ENCODE peak calls at places on chromosome 20, in nine cellular contexts. J, D, L, Q, S, N, M, B and A are unnamed samples.

GRCh38 chr20:40279390-40279789 is 409.6 kb downstream of the MAFB start:
- DNase-seq in J (peak; percentile 88), D (peak; percentile 72), L (no peak), Q (no peak), S (no peak), N (peak; percentile 59), M (no peak), B (no peak), A (no peak)

GRCh38 chr20:37142708-37143107 is 36.4 kb upstream of the RPN2 start:
- DNase-seq in J (no peak), D (no peak), L (no peak), Q (no peak), S (no peak), N (no peak), M (no peak), B (no peak), A (no peak)

GRCh38 chr20:37651932-37652331 is 41.9 kb upstream of the CTNNBL1 start:
- DNase-seq in J (peak; percentile 12), D (no peak), L (no peak), Q (peak; percentile 83), S (no peak), N (peak; percentile 42), M (no peak), B (peak; percentile 62), A (no peak)

GRCh38 chr20:23141450-23142161 is 55.5 kb upstream of the CD93 start:
- DNase-seq in J (no peak), D (peak; percentile 43), L (no peak), Q (no peak), S (no peak), N (no peak), M (no peak), B (no peak), A (no peak)

GRCh38 chr20:32731882-32732266 is 11.4 kb downstream of the COMMD7 start:
- DNase-seq in J (peak; percentile 34), D (no peak), L (no peak), Q (no peak), S (no peak), N (no peak), M (no peak), B (peak; percentile 68), A (no peak)

GRCh38 chr20:53786445-53787267 is 193.0 kb upstream of the ZNF217 start:
- DNase-seq in J (no peak), D (no peak), L (no peak), Q (no peak), S (no peak), N (peak; percentile 70), M (no peak), B (no peak), A (no peak)

GRCh38 chr20:10492065-10492464 is 57.0 kb downstream of the SLX4IP start:
- DNase-seq in J (peak; percentile 52), D (no peak), L (no peak), Q (no peak), S (no peak), N (no peak), M (peak; percentile 24), B (no peak), A (no peak)

GRCh38 chr20:8492182-8492581 is 360.1 kb downstream of the PLCB1 start:
- DNase-seq in J (no peak), D (no peak), L (no peak), Q (no peak), S (no peak), N (peak; percentile 23), M (no peak), B (no peak), A (no peak)

GRCh38 chr20:32635764-32636163 is 38.0 kb downstream of the C20orf203 start:
- DNase-seq in J (no peak), D (no peak), L (no peak), Q (no peak), S (no peak), N (no peak), M (no peak), B (no peak), A (no peak)

GRCh38 chr20:9160760-9161159 is 91.9 kb downstream of the PLCB4 start:
- DNase-seq in J (no peak), D (no peak), L (no peak), Q (no peak), S (no peak), N (no peak), M (no peak), B (no peak), A (no peak)

GRCh38 chr20:63083831-63084562 is 77.2 kb upstream of the BHLHE23 start:
- DNase-seq in J (no peak), D (peak; percentile 46), L (no peak), Q (no peak), S (no peak), N (no peak), M (no peak), B (peak; percentile 37), A (no peak)

GRCh38 chr20:25306991-25307903 is 59.4 kb downstream of the PYGB start:
- DNase-seq in J (no peak), D (no peak), L (no peak), Q (no peak), S (no peak), N (no peak), M (no peak), B (peak; percentile 29), A (no peak)

GRCh38 chr20:50911030-50911429 is 20.2 kb downstream of the ADNP start:
- DNase-seq in J (peak; percentile 64), D (no peak), L (no peak), Q (no peak), S (no peak), N (no peak), M (no peak), B (no peak), A (no peak)
- H3K4me1 ChIP-seq in J (peaks cover 25% of the 10 kb centered on the region), D (peaks cover 41% of the 10 kb centered on the region), L (peaks cover 77% of the 10 kb centered on the region), Q (peaks cover 6% of the 10 kb centered on the region), S (peaks cover 6% of the 10 kb centered on the region), N (peaks cover 27% of the 10 kb centered on the region), M (peaks cover 8% of the 10 kb centered on the region), B (peaks cover 66% of the 10 kb centered on the region), A (peaks cover 49% of the 10 kb centered on the region)

GRCh38 chr20:51610111-51610510 is 67.6 kb upstream of the NFATC2 start:
- DNase-seq in J (no peak), D (no peak), L (no peak), Q (no peak), S (no peak), N (no peak), M (no peak), B (no peak), A (no peak)

GRCh38 chr20:51612896-51613295 is 70.4 kb upstream of the NFATC2 start:
- DNase-seq in J (no peak), D (no peak), L (no peak), Q (no peak), S (no peak), N (no peak), M (no peak), B (no peak), A (no peak)

GRCh38 chr20:51610761-51611624 is 68.5 kb upstream of the NFATC2 start:
- DNase-seq in J (no peak), D (no peak), L (no peak), Q (no peak), S (no peak), N (no peak), M (no peak), B (no peak), A (no peak)

GRCh38 chr20:51613576-51613975 is 71.1 kb upstream of the NFATC2 start:
- DNase-seq in J (no peak), D (no peak), L (no peak), Q (no peak), S (no peak), N (no peak), M (no peak), B (no peak), A (no peak)

DNA sequence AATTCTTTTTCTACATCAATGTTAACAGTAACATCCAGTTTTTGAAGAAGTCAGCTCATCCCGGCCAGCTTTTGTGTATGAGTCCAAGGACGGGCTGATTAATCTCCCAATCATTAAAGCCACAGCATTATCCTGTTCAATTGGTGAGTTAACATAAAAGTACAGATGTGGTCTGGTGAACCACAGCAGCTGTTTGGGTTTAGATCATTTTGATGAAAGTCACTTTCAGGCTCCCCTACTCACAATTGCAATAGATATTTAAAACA is 69.0 kb upstream of the NFATC2 start:
- DNase-seq in J (no peak), D (no peak), L (no peak), Q (no peak), S (no peak), N (no peak), M (no peak), B (no peak), A (no peak)
- H3K36me3 ChIP-seq in J (no peaks in the 10 kb centered on the region), D (peaks cover 79% of the 10 kb centered on the region), L (no peaks in the 10 kb centered on the region), Q (no peaks in the 10 kb centered on the region), S (no peaks in the 10 kb centered on the region), N (peaks cover 3% of the 10 kb centered on the region), M (no peaks in the 10 kb centered on the region), B (peaks cover 22% of the 10 kb centered on the region), A (no peaks in the 10 kb centered on the region)

GRCh38 chr20:47309806-47310426 is 46.6 kb downstream of the ZMYND8 start:
- DNase-seq in J (no peak), D (peak; percentile 64), L (no peak), Q (peak; percentile 46), S (no peak), N (no peak), M (no peak), B (no peak), A (no peak)
- H3K27ac ChIP-seq in J (no peak overlapping the region), D (peak overlapping the region; percentile 90), L (no peak overlapping the region), Q (peak overlapping the region; percentile 82), S (no peak overlapping the region), N (no peak overlapping the region), M (peak overlapping the region; percentile 37), B (peak overlapping the region; percentile 51), A (no peak overlapping the region)

DNA sequence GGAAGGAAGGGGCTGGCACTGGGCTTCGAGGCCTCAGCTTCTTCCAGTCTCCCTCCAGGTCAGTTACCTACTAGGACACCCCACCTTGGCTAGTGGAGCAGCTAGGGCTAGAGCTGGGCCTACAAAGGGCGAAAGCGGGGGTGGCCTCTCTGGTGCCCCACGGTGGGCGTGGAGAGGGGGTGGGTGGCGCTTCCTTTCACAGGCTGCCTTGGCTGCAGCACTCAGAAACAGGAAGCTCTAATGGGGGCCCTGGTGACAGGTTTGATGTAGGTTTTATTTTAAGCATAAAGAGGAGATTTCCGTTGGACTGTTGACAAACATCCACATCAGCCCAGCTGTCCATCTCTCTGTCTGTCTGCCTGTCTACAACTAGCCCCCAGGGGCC is 13.4 kb downstream of the FAM110A start:
- DNase-seq in J (no peak), D (no peak), L (peak; percentile 47), Q (no peak), S (peak; percentile 34), N (no peak), M (no peak), B (peak; percentile 63), A (peak; percentile 51)
- H3K4me1 ChIP-seq in J (no peaks in the 10 kb centered on the region), D (peaks cover 25% of the 10 kb centered on the region), L (peaks cover 73% of the 10 kb centered on the region), Q (peaks cover 22% of the 10 kb centered on the region), S (peaks cover 43% of the 10 kb centered on the region), N (peaks cover 39% of the 10 kb centered on the region), M (peaks cover 41% of the 10 kb centered on the region), B (peaks cover 52% of the 10 kb centered on the region), A (peaks cover 49% of the 10 kb centered on the region)

GRCh38 chr20:34571753-34572152 is 13.2 kb downstream of the MAP1LC3A start:
- DNase-seq in J (no peak), D (no peak), L (no peak), Q (no peak), S (no peak), N (no peak), M (no peak), B (no peak), A (no peak)
- H3K36me3 ChIP-seq in J (no peaks in the 10 kb centered on the region), D (peaks cover 58% of the 10 kb centered on the region), L (peaks cover 29% of the 10 kb centered on the region), Q (no peaks in the 10 kb centered on the region), S (peaks cover 18% of the 10 kb centered on the region), N (no peaks in the 10 kb centered on the region), M (peaks cover 17% of the 10 kb centered on the region), B (peaks cover 19% of the 10 kb centered on the region), A (peaks cover 7% of the 10 kb centered on the region)